ENCODE peak calls at places on chromosomes 12 and 14, in ten cellular contexts. M is body of pancreas; G is stimulated activated CD8-positive, alpha-beta memory T cell treated with anti-CD3 and anti-CD28 coated beads, Interleukin-4, amount 100 ng/mL, for 1 hour; V is globus pallidus; Q is mucosa of gallbladder; A is G401; F is LoVo; C is OCI-M1; E is NCI-H510A; H is NCI-H1105. W is an unnamed sample.

GRCh38 chr14:64515053-64515452 is 10.5 kb downstream of the ZBTB1 start:
- DNase-seq in M (no peak), G (no peak), V (no peak), Q (no peak), A (no peak), F (no peak), C (no peak), E (no peak), H (no peak), W (no peak)

GRCh38 chr14:76413962-76414665 is 38.2 kb downstream of the ESRRB start:
- DNase-seq in M (no peak), G (no peak), V (no peak), Q (no peak), A (no peak), F (no peak), C (no peak), E (no peak), H (no peak), W (no peak)

GRCh38 chr12:13851828-13852227 is 129.6 kb downstream of the GRIN2B start:
- DNase-seq in M (no peak), G (no peak), V (no peak), Q (no peak), A (peak), F (no peak), C (no peak), E (no peak), H (peak), W (no peak)

GRCh38 chr12:77777274-77777673 is 53.4 kb upstream of the NAV3 start:
- DNase-seq in M (no peak), G (no peak), V (no peak), Q (no peak), A (no peak), F (no peak), C (no peak), E (no peak), H (no peak), W (no peak)

GRCh38 chr14:104134061-104134965 is 4.1 kb upstream of the KIF26A start:
- DNase-seq in M (no peak), G (no peak), V (no peak), Q (no peak), A (no peak), F (no peak), C (no peak), E (no peak), H (no peak), W (no peak)

GRCh38 chr14:91004987-91005386 is 55.5 kb downstream of the RPS6KA5 start:
- DNase-seq in M (no peak), G (no peak), V (no peak), Q (no peak), A (no peak), F (no peak), C (no peak), E (no peak), H (no peak), W (no peak)

GRCh38 chr14:58107947-58108552 is 44.0 kb downstream of the ARMH4 start:
- DNase-seq in M (peak), G (no peak), V (peak), Q (peak), A (peak), F (peak), C (peak), E (no peak), H (peak), W (peak)

GRCh38 chr12:113310489-113310888 is 24.4 kb downstream of the SLC8B1 start:
- DNase-seq in M (no peak), G (no peak), V (no peak), Q (no peak), A (no peak), F (no peak), C (peak), E (no peak), H (no peak), W (no peak)

GRCh38 chr12:93743229-93743998 is 66.2 kb downstream of the CRADD start:
- DNase-seq in M (no peak), G (no peak), V (no peak), Q (no peak), A (no peak), F (no peak), C (no peak), E (no peak), H (no peak), W (no peak)

GRCh38 chr14:89899917-89900680 is 54.4 kb downstream of the EFCAB11 start:
- DNase-seq in M (peak), G (no peak), V (no peak), Q (no peak), A (peak), F (peak), C (peak), E (no peak), H (peak), W (no peak)

GRCh38 chr12:75862692-75863471 is 168.7 kb downstream of the PHLDA1 start:
- DNase-seq in M (no peak), G (no peak), V (no peak), Q (no peak), A (no peak), F (peak), C (no peak), E (no peak), H (no peak), W (no peak)

GRCh38 chr14:23528555-23528954 is 23.0 kb downstream of the ZFHX2 start:
- DNase-seq in M (no peak), G (no peak), V (no peak), Q (no peak), A (peak), F (no peak), C (no peak), E (no peak), H (no peak), W (no peak)

GRCh38 chr12:111429760-111430417 is 24.2 kb downstream of the SH2B3 start:
- DNase-seq in M (no peak), G (no peak), V (no peak), Q (no peak), A (no peak), F (no peak), C (no peak), E (no peak), H (no peak), W (no peak)

GRCh38 chr14:99261916-99262787 is 9.8 kb downstream of the BCL11B start:
- DNase-seq in M (peak), G (no peak), V (no peak), Q (peak), A (no peak), F (no peak), C (no peak), E (peak), H (no peak), W (no peak)

GRCh38 chr12:115450017-115450416 is 766.0 kb upstream of the TBX3 start:
- DNase-seq in M (no peak), G (no peak), V (no peak), Q (no peak), A (no peak), F (no peak), C (no peak), E (no peak), H (no peak), W (no peak)

GRCh38 chr14:23237772-23238594 is at the start of gene RNF212B:
- DNase-seq in M (peak), G (peak), V (peak), Q (peak), A (peak), F (peak), C (peak), E (peak), H (peak), W (peak)

GRCh38 chr12:77696183-77696582 is 134.5 kb upstream of the NAV3 start:
- DNase-seq in M (no peak), G (no peak), V (peak), Q (no peak), A (no peak), F (no peak), C (no peak), E (no peak), H (no peak), W (no peak)

GRCh38 chr12:115771065-115771464 is 506.4 kb downstream of the MED13L start:
- DNase-seq in M (no peak), G (no peak), V (no peak), Q (no peak), A (no peak), F (no peak), C (peak), E (no peak), H (no peak), W (peak)

GRCh38 chr14:65229431-65230286 is 127.3 kb upstream of the MAX start:
- DNase-seq in M (peak), G (no peak), V (peak), Q (peak), A (no peak), F (peak), C (peak), E (peak), H (peak), W (peak)

GRCh38 chr14:59543873-59544272 is 32.7 kb downstream of the CCDC175 start:
- DNase-seq in M (no peak), G (no peak), V (no peak), Q (no peak), A (no peak), F (no peak), C (no peak), E (no peak), H (no peak), W (no peak)

GRCh38 chr12:130714091-130714590 is 2.0 kb downstream of the RIMBP2 start:
- DNase-seq in M (no peak), G (no peak), V (no peak), Q (no peak), A (peak), F (no peak), C (no peak), E (no peak), H (no peak), W (peak)

GRCh38 chr14:91870001-91870400 is 2.7 kb upstream of the TC2N start:
- DNase-seq in M (peak), G (no peak), V (no peak), Q (no peak), A (no peak), F (no peak), C (no peak), E (no peak), H (no peak), W (no peak)

GRCh38 chr14:65732112-65732511 is 319.6 kb downstream of the FUT8 start:
- DNase-seq in M (no peak), G (no peak), V (no peak), Q (no peak), A (peak), F (no peak), C (no peak), E (no peak), H (no peak), W (no peak)

GRCh38 chr12:25797949-25798348 is 160.5 kb upstream of the RASSF8 start:
- DNase-seq in M (no peak), G (no peak), V (no peak), Q (no peak), A (no peak), F (no peak), C (no peak), E (no peak), H (no peak), W (no peak)

GRCh38 chr12:109581856-109582255 is 8.3 kb downstream of the MVK start:
- DNase-seq in M (no peak), G (no peak), V (no peak), Q (no peak), A (no peak), F (no peak), C (no peak), E (no peak), H (no peak), W (no peak)

GRCh38 chr14:75119056-75119455 is 7.8 kb downstream of the NEK9 start:
- DNase-seq in M (no peak), G (no peak), V (no peak), Q (no peak), A (no peak), F (no peak), C (no peak), E (no peak), H (no peak), W (no peak)

GRCh38 chr14:56224179-56224578 is 106.0 kb downstream of the PELI2 start:
- DNase-seq in M (no peak), G (no peak), V (no peak), Q (no peak), A (peak), F (no peak), C (no peak), E (no peak), H (no peak), W (no peak)

GRCh38 chr12:532908-533565 is 73.3 kb downstream of the B4GALNT3 start:
- DNase-seq in M (no peak), G (no peak), V (no peak), Q (no peak), A (no peak), F (no peak), C (peak), E (no peak), H (no peak), W (no peak)

GRCh38 chr12:114096461-114096860 is 130.3 kb upstream of the RBM19 start:
- DNase-seq in M (no peak), G (no peak), V (no peak), Q (no peak), A (no peak), F (no peak), C (no peak), E (no peak), H (no peak), W (no peak)

GRCh38 chr12:56258068-56258819 is at the start of gene ANKRD52:
- DNase-seq in M (peak), G (peak), V (peak), Q (peak), A (peak), F (peak), C (peak), E (peak), H (peak), W (peak)

W was measured in testis.